ENCODE peak calls at places on chromosomes 7 and 10, in five cellular contexts. One of them, this sample, is unnamed.

GRCh38 chr7:117972606-117973005 is 99.4 kb upstream of the CTTNBP2 start:
- DNase-seq in GM23338: no peak
- DNase-seq in dorsolateral prefrontal cortex: no peak
- DNase-seq in vagina: no peak
- DNase-seq in pancreas: no peak
- DNase-seq in this sample: no peak

GRCh38 chr7:98990356-98990755 is 112.0 kb downstream of the TRRAP start:
- DNase-seq in dorsolateral prefrontal cortex: no peak
- DNase-seq in pancreas: no peak
- DNase-seq in GM23338: no peak
- DNase-seq in vagina: no peak
- DNase-seq in this sample: no peak

GRCh38 chr10:90969148-90969547 is 48.3 kb upstream of the ANKRD1 start:
- DNase-seq in dorsolateral prefrontal cortex: no peak
- DNase-seq in vagina: no peak
- DNase-seq in pancreas: no peak
- DNase-seq in GM23338: no peak
- DNase-seq in this sample: no peak

GRCh38 chr10:70886921-70887665 is 1.3 kb downstream of the PCBD1 start:
- DNase-seq in pancreas: no peak
- DNase-seq in GM23338: no peak
- DNase-seq in dorsolateral prefrontal cortex: no peak
- DNase-seq in vagina: no peak
- DNase-seq in this sample: no peak

GRCh38 chr10:55368467-55368866 is 567.4 kb upstream of the PCDH15 start:
- DNase-seq in vagina: no peak
- DNase-seq in dorsolateral prefrontal cortex: no peak
- DNase-seq in GM23338: no peak
- DNase-seq in pancreas: no peak
- DNase-seq in this sample: no peak

GRCh38 chr10:59820471-59820870 is 67.2 kb upstream of the MRLN start:
- DNase-seq in vagina: no peak
- DNase-seq in pancreas: no peak
- DNase-seq in GM23338: no peak
- DNase-seq in dorsolateral prefrontal cortex: no peak
- DNase-seq in this sample: no peak

GRCh38 chr7:67918158-67918557 is 921.5 kb downstream of the TYW1 start:
- DNase-seq in vagina: no peak
- DNase-seq in pancreas: no peak
- DNase-seq in GM23338: no peak
- DNase-seq in dorsolateral prefrontal cortex: no peak
- DNase-seq in this sample: no peak

GRCh38 chr7:89685287-89685686 is 469.0 kb upstream of the STEAP1 start:
- DNase-seq in pancreas: no peak
- DNase-seq in vagina: no peak
- DNase-seq in dorsolateral prefrontal cortex: no peak
- DNase-seq in GM23338: no peak
- DNase-seq in this sample: no peak

GRCh38 chr10:32931593-32931992 is 26.4 kb downstream of the ITGB1 start:
- DNase-seq in pancreas: no peak
- DNase-seq in GM23338: no peak
- DNase-seq in dorsolateral prefrontal cortex: no peak
- DNase-seq in vagina: no peak
- DNase-seq in this sample: no peak

GRCh38 chr10:30705086-30705624 is 75.6 kb upstream of the LYZL2 start:
- DNase-seq in vagina: no peak
- DNase-seq in GM23338: no peak
- DNase-seq in pancreas: no peak
- DNase-seq in dorsolateral prefrontal cortex: no peak
- DNase-seq in this sample: no peak

GRCh38 chr7:26151953-26152781 is at the start of gene NFE2L3:
- DNase-seq in pancreas: peak
- DNase-seq in dorsolateral prefrontal cortex: peak
- DNase-seq in vagina: no peak
- DNase-seq in GM23338: peak
- DNase-seq in this sample: peak

GRCh38 chr7:69336976-69337375 is 261.3 kb upstream of the AUTS2 start:
- DNase-seq in vagina: no peak
- DNase-seq in dorsolateral prefrontal cortex: no peak
- DNase-seq in GM23338: no peak
- DNase-seq in pancreas: no peak
- DNase-seq in this sample: no peak

GRCh38 chr7:127107601-127108007 is 145.1 kb downstream of the GRM8 start:
- DNase-seq in GM23338: peak
- DNase-seq in vagina: no peak
- DNase-seq in dorsolateral prefrontal cortex: no peak
- DNase-seq in pancreas: peak
- DNase-seq in this sample: no peak

GRCh38 chr7:142420554-142421362 is 162.9 kb upstream of the PRSS58 start:
- DNase-seq in dorsolateral prefrontal cortex: no peak
- DNase-seq in vagina: no peak
- DNase-seq in pancreas: no peak
- DNase-seq in GM23338: peak
- DNase-seq in this sample: no peak

GRCh38 chr7:1536105-1536767 is 5.7 kb downstream of the MAFK start:
- DNase-seq in pancreas: peak
- DNase-seq in vagina: no peak
- DNase-seq in dorsolateral prefrontal cortex: no peak
- DNase-seq in GM23338: peak
- DNase-seq in this sample: no peak
- H3K27ac ChIP-seq in pancreas: peak
- H3K27ac ChIP-seq in vagina: peak
- H3K27ac ChIP-seq in dorsolateral prefrontal cortex: peak
- H3K27ac ChIP-seq in GM23338: peak
- H3K27ac ChIP-seq in this sample: peak

DNA sequence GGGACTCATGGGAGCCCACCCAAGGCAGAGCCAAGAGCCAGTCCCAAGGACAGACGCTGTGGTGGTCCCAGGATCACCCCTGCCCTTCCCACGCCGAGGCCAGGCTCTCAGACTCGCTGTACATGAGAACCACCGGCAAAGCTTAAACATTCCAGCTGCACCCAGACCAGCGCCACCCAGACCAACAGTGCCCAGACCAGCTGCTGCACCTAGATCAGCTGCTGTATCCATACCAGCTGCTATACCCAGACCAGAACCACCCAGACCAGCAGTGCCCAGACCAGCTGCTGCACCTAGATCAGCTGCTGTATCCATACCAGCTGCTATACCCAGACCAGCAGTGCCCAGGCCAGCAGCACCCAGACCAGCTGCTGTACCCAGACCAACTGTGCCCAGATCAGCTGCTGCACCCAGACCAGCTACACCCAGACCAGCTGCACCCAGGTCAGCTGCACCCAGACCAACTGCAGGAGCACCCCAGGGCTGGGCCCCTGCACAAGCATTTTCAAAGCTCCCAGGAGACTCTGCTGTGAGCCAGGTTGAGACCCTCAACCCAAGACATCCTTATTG is 47.9 kb upstream of the CNPY1 start:
- DNase-seq in GM23338: no peak
- DNase-seq in vagina: no peak
- DNase-seq in dorsolateral prefrontal cortex: no peak
- DNase-seq in pancreas: no peak
- DNase-seq in this sample: no peak
- H3K27ac ChIP-seq in GM23338: no peak
- H3K27ac ChIP-seq in vagina: no peak
- H3K27ac ChIP-seq in dorsolateral prefrontal cortex: no peak
- H3K27ac ChIP-seq in pancreas: no peak
- H3K27ac ChIP-seq in this sample: no peak

GRCh38 chr10:52409928-52410327 is 95.8 kb downstream of the DKK1 start:
- DNase-seq in vagina: no peak
- DNase-seq in pancreas: no peak
- DNase-seq in dorsolateral prefrontal cortex: no peak
- DNase-seq in GM23338: no peak
- DNase-seq in this sample: no peak

GRCh38 chr10:52409195-52409594 is 95.1 kb downstream of the DKK1 start:
- DNase-seq in pancreas: no peak
- DNase-seq in GM23338: no peak
- DNase-seq in dorsolateral prefrontal cortex: no peak
- DNase-seq in vagina: no peak
- DNase-seq in this sample: no peak

GRCh38 chr10:52410916-52411315 is 96.8 kb downstream of the DKK1 start:
- DNase-seq in vagina: no peak
- DNase-seq in pancreas: no peak
- DNase-seq in dorsolateral prefrontal cortex: no peak
- DNase-seq in GM23338: no peak
- DNase-seq in this sample: no peak
- H3K27ac ChIP-seq in vagina: no peak
- H3K27ac ChIP-seq in pancreas: no peak
- H3K27ac ChIP-seq in dorsolateral prefrontal cortex: no peak
- H3K27ac ChIP-seq in GM23338: no peak
- H3K27ac ChIP-seq in this sample: no peak

GRCh38 chr7:76056241-76056640 is 8.3 kb downstream of the MDH2 start:
- DNase-seq in GM23338: no peak
- DNase-seq in pancreas: no peak
- DNase-seq in dorsolateral prefrontal cortex: no peak
- DNase-seq in vagina: no peak
- DNase-seq in this sample: no peak

GRCh38 chr7:76057103-76057812 is 9.4 kb downstream of the MDH2 start:
- DNase-seq in GM23338: no peak
- DNase-seq in vagina: no peak
- DNase-seq in pancreas: no peak
- DNase-seq in dorsolateral prefrontal cortex: no peak
- DNase-seq in this sample: no peak

GRCh38 chr7:76053461-76053860 is 5.6 kb downstream of the MDH2 start:
- DNase-seq in dorsolateral prefrontal cortex: no peak
- DNase-seq in vagina: no peak
- DNase-seq in pancreas: no peak
- DNase-seq in GM23338: no peak
- DNase-seq in this sample: no peak

GRCh38 chr7:76051840-76052239 is 3.9 kb downstream of the MDH2 start:
- DNase-seq in dorsolateral prefrontal cortex: no peak
- DNase-seq in pancreas: no peak
- DNase-seq in vagina: no peak
- DNase-seq in GM23338: no peak
- DNase-seq in this sample: no peak

DNA sequence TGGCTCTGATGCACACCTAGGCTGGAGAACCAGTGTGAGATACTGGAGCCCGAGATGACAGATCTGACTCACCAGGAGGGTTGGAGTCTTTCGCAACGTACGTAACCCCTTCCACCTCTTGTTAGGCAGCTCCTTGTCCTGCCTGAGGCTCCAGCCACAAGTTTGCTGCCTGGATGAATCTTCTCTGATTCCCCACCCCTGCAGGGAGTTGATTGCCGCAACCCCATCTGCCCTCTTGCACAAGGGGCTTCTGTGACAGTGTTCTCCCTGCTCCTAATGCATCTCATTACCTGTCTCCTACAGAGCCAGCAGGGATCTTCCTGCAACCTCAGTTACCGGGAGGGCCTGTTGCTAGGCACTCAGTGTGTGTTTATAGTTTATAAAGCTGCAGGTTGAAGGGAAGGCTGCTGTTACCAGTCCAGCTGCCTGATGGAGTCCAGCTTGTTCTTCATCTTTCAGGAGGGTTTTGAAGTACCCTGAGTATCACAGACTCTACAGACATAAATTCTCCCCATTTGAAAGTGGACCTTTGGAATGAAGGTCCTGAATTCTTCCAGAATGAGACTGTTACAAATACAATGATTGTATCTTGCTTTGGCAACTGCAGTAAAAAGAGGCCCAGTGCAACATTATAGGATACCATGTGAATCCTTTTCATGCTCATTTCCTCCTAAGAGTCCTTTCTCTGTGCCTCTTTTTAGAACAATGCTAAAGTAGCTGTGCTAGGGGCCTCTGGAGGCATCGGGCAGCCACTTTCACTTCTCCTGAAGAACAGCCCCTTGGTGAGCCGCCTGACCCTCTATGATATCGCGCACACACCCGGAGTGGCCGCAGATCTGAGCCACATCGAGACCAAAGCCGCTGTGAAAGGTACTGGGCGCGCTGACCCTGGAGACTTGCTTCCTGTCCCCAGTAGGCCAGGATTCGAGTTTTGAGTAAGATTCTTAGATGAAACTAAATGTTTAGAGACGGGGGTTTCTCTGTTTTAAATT is 6.5 kb downstream of the MDH2 start:
- DNase-seq in pancreas: peak
- DNase-seq in dorsolateral prefrontal cortex: no peak
- DNase-seq in GM23338: no peak
- DNase-seq in vagina: no peak
- DNase-seq in this sample: no peak
- H3K27ac ChIP-seq in pancreas: no peak
- H3K27ac ChIP-seq in dorsolateral prefrontal cortex: no peak
- H3K27ac ChIP-seq in GM23338: no peak
- H3K27ac ChIP-seq in vagina: peak
- H3K27ac ChIP-seq in this sample: no peak

GRCh38 chr7:32152576-32152975 is 82.4 kb upstream of the PDE1C start:
- DNase-seq in pancreas: no peak
- DNase-seq in GM23338: no peak
- DNase-seq in dorsolateral prefrontal cortex: no peak
- DNase-seq in vagina: no peak
- DNase-seq in this sample: no peak

GRCh38 chr7:32153006-32153405 is 82.8 kb upstream of the PDE1C start:
- DNase-seq in GM23338: no peak
- DNase-seq in dorsolateral prefrontal cortex: no peak
- DNase-seq in vagina: no peak
- DNase-seq in pancreas: no peak
- DNase-seq in this sample: no peak

GRCh38 chr7:32150039-32150438 is 79.8 kb upstream of the PDE1C start:
- DNase-seq in dorsolateral prefrontal cortex: no peak
- DNase-seq in pancreas: no peak
- DNase-seq in GM23338: no peak
- DNase-seq in vagina: no peak
- DNase-seq in this sample: no peak

GRCh38 chr7:32147909-32148308 is 77.7 kb upstream of the PDE1C start:
- DNase-seq in dorsolateral prefrontal cortex: no peak
- DNase-seq in pancreas: no peak
- DNase-seq in GM23338: no peak
- DNase-seq in vagina: no peak
- DNase-seq in this sample: no peak

GRCh38 chr7:32150589-32150988 is 80.4 kb upstream of the PDE1C start:
- DNase-seq in pancreas: no peak
- DNase-seq in dorsolateral prefrontal cortex: no peak
- DNase-seq in vagina: no peak
- DNase-seq in GM23338: peak
- DNase-seq in this sample: no peak
- H3K27ac ChIP-seq in pancreas: no peak
- H3K27ac ChIP-seq in dorsolateral prefrontal cortex: no peak
- H3K27ac ChIP-seq in vagina: no peak
- H3K27ac ChIP-seq in GM23338: no peak
- H3K27ac ChIP-seq in this sample: no peak

GRCh38 chr10:133279961-133280283 is 3.3 kb upstream of the ADAM8 start:
- DNase-seq in GM23338: no peak
- DNase-seq in dorsolateral prefrontal cortex: no peak
- DNase-seq in vagina: no peak
- DNase-seq in pancreas: no peak
- DNase-seq in this sample: no peak

GRCh38 chr10:133277277-133277992 is 767 bp upstream of the ADAM8 start:
- DNase-seq in dorsolateral prefrontal cortex: no peak
- DNase-seq in GM23338: no peak
- DNase-seq in pancreas: no peak
- DNase-seq in vagina: no peak
- DNase-seq in this sample: no peak

GRCh38 chr10:133277993-133278576 is 1.4 kb upstream of the ADAM8 start:
- DNase-seq in vagina: no peak
- DNase-seq in pancreas: no peak
- DNase-seq in dorsolateral prefrontal cortex: no peak
- DNase-seq in GM23338: no peak
- DNase-seq in this sample: no peak

GRCh38 chr10:133279266-133279960 is 2.7 kb upstream of the ADAM8 start:
- DNase-seq in GM23338: no peak
- DNase-seq in dorsolateral prefrontal cortex: no peak
- DNase-seq in vagina: no peak
- DNase-seq in pancreas: no peak
- DNase-seq in this sample: no peak

GRCh38 chr10:133278577-133279265 is 2.1 kb upstream of the ADAM8 start:
- DNase-seq in dorsolateral prefrontal cortex: no peak
- DNase-seq in GM23338: no peak
- DNase-seq in pancreas: peak
- DNase-seq in vagina: no peak
- DNase-seq in this sample: no peak
- H3K27ac ChIP-seq in dorsolateral prefrontal cortex: no peak
- H3K27ac ChIP-seq in GM23338: no peak
- H3K27ac ChIP-seq in pancreas: peak
- H3K27ac ChIP-seq in vagina: no peak
- H3K27ac ChIP-seq in this sample: no peak